ENCODE peak calls at places on chromosome 10, in nine cellular contexts. F, E, K, V, B, M, P, D and S are unnamed samples.

GRCh38 chr10:52801951-52802350 is 29.4 kb upstream of the MBL2 start:
- DNase-seq in F (peak; percentile 23), E (no peak), K (peak; percentile 34), V (peak; percentile 64), B (no peak), M (peak; percentile 20), P (no peak), D (no peak), S (no peak)

GRCh38 chr10:97961979-97962378 is 68.4 kb downstream of the CRTAC1 start:
- DNase-seq in F (no peak), E (no peak), K (no peak), V (no peak), B (no peak), M (no peak), P (no peak), D (no peak), S (no peak)

GRCh38 chr10:48885376-48885775 is 54.3 kb downstream of the LRRC18 start:
- DNase-seq in F (no peak), E (no peak), K (peak; percentile 44), V (peak; percentile 28), B (peak; percentile 12), M (peak; percentile 39), P (peak; percentile 11), D (peak; percentile 34), S (no peak)

GRCh38 chr10:109862738-109863137 is 60.6 kb downstream of the XPNPEP1 start:
- DNase-seq in F (no peak), E (no peak), K (no peak), V (no peak), B (no peak), M (no peak), P (no peak), D (no peak), S (no peak)

GRCh38 chr10:28111712-28112111 is 112.8 kb upstream of the ODAD2 start:
- DNase-seq in F (no peak), E (no peak), K (peak; percentile 27), V (no peak), B (peak; percentile 57), M (peak; percentile 50), P (no peak), D (no peak), S (no peak)

GRCh38 chr10:95035343-95036283 is 33.7 kb downstream of the CYP2C8 start:
- DNase-seq in F (no peak), E (no peak), K (no peak), V (no peak), B (no peak), M (no peak), P (no peak), D (no peak), S (no peak)

GRCh38 chr10:11301571-11302111 is 284.0 kb downstream of the CELF2 start:
- DNase-seq in F (no peak), E (no peak), K (no peak), V (no peak), B (no peak), M (no peak), P (no peak), D (no peak), S (no peak)

GRCh38 chr10:83373659-83374058 is 765.6 kb upstream of the GHITM start:
- DNase-seq in F (peak; percentile 23), E (no peak), K (peak; percentile 42), V (no peak), B (no peak), M (peak; percentile 17), P (peak; percentile 81), D (peak; percentile 4), S (peak; percentile 35)

GRCh38 chr10:33653584-33654367 is 319.3 kb upstream of the NRP1 start:
- DNase-seq in F (peak; percentile 82), E (no peak), K (peak; percentile 41), V (peak; percentile 9), B (peak; percentile 74), M (peak; percentile 49), P (no peak), D (no peak), S (no peak)

DNA sequence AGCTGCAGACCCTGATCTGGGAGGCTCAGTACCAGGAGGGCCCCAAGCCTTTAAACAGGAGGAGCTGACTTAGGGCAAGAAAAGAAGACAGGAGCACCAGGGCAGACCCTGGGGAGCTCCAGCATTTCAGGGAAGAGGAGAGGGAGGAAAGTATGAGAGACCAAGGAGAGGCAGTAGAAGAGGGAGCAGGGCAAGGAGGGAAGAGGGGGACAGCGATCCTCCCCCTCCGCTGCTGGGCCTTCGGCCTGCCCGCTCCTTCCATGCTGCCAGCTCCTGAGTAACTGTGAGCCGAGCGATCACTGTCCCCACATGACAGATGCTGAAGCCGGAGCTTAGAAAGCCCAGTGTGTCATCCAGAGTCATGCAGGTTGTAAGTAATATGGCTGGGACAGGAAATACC is 65.9 kb downstream of the ALOX5 start:
- DNase-seq in F (no peak), E (no peak), K (no peak), V (no peak), B (no peak), M (no peak), P (no peak), D (no peak), S (no peak)
- TF ChIP-seq CTCF in F (no peak), E (no peak), K (no peak), V (no peak), B (no peak), M (no peak), P (no peak), D (no peak), S (no peak)

GRCh38 chr10:77643795-77644468 is 6.3 kb upstream of the KCNMA1 start:
- DNase-seq in F (no peak), E (no peak), K (peak; percentile 63), V (peak; percentile 46), B (peak; percentile 77), M (peak; percentile 88), P (peak; percentile 42), D (peak; percentile 24), S (peak; percentile 70)
- TF ChIP-seq CTCF in F (peak; percentile 71), E (peak; percentile 27), K (peak; percentile 58), V (peak; percentile 39), B (peak; percentile 68), M (peak; percentile 80), P (peak; percentile 55), D (peak; percentile 42), S (peak; percentile 60)

DNA sequence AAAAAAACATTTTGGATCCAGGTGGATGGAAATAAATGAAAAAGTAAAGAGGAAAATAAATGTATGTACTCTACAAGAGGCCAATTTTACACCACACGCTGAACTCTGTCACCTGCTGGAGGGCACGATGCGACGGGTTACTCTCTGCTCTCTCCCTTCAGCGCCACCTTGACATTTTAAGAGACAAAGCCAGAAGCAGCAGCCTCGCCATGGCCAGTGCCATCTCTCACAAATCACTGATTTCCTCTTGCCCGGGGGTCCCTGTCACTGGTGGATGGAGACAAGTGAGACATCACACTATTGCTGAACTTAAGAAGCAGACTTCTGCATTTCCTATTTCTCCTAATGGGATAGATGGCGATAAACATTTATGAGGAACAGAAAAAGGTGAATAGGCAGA is 190.0 kb downstream of the ZMYND11 start:
- DNase-seq in F (no peak), E (no peak), K (no peak), V (no peak), B (no peak), M (no peak), P (no peak), D (no peak), S (no peak)
- TF ChIP-seq CTCF in F (no peak), E (no peak), K (no peak), V (no peak), B (no peak), M (no peak), P (no peak), D (no peak), S (no peak)

GRCh38 chr10:73886085-73886529 is 11.8 kb upstream of the CAMK2G start:
- DNase-seq in F (peak; percentile 35), E (no peak), K (peak; percentile 83), V (peak; percentile 85), B (peak; percentile 83), M (peak; percentile 89), P (peak; percentile 75), D (peak; percentile 75), S (peak; percentile 78)

GRCh38 chr10:73889014-73889413 is 14.7 kb upstream of the CAMK2G start:
- DNase-seq in F (peak; percentile 41), E (no peak), K (peak; percentile 90), V (peak; percentile 86), B (peak; percentile 81), M (peak; percentile 59), P (peak; percentile 88), D (no peak), S (peak; percentile 75)

GRCh38 chr10:73888514-73888913 is 14.2 kb upstream of the CAMK2G start:
- DNase-seq in F (no peak), E (no peak), K (peak; percentile 56), V (peak; percentile 83), B (no peak), M (no peak), P (no peak), D (no peak), S (no peak)

GRCh38 chr10:73886625-73887024 is 12.3 kb upstream of the CAMK2G start:
- DNase-seq in F (no peak), E (no peak), K (no peak), V (peak; percentile 18), B (no peak), M (peak; percentile 29), P (no peak), D (no peak), S (no peak)

DNA sequence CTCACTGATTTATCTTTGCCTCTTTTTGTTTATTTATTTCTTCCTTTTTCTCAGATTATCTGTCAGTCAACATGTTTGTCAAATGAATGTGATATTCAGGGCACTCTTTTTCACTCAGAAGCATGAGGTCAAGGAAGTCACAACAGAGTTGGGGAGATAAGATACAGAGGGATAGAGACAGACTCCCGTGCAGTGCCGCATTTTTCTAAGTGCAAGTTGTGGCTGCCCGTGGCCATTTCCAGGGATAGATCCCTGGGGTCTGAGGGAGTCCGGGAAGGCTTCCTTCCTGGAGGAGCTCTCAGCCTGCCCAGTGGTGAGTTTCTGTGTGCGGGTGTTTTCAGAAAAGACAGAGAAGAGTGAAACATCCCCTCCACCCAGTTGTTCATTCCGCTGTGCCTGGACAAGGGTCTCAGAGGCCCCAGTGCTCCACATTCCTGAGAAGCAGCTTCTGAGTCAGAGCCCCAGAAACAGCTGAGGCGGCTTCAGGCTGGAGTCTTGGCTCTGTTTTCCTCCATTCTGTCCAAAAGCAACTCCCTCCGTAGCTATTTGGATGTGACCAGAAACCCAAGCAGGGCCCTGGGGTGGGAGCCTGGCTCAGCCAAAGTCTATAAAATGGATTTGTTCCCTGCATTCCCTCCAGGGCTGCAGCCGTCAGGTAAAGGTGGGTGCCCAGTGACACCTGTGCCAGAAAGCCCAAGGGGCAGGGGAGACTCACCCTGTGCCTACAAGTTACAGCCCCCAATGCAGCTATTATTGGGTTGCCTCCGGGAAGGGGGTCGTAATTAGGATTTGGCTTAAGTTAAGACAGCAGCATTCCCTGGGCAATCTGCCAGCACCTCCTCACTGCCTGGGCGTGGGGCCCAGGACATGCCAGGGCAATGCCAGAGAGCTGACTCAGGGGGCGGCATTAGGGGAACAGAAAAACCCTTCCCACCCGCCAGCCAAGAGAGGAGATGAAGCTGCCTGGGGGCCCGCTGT is 13.0 kb upstream of the CAMK2G start:
- DNase-seq in F (peak; percentile 71), E (peak; percentile 87), K (peak; percentile 97), V (peak; percentile 93), B (peak; percentile 87), M (peak; percentile 87), P (no peak), D (no peak), S (no peak)
- TF ChIP-seq CTCF in F (no peak), E (no peak), K (no peak), V (no peak), B (no peak), M (peak; percentile 6), P (no peak), D (no peak), S (no peak)